ENCODE peak calls at places on chromosome 15, in nine cellular contexts. H is IMR-90, N is right lobe of liver, L is esophagus muscularis mucosa, C is spleen, E is heart left ventricle, Q is suprapubic skin, D is Peyer's patch, W is body of pancreas. X is an unnamed sample.

GRCh38 chr15:42253300-42253699 is 19.7 kb upstream of the GANC start:
- DNase-seq in H (no peak), C (no peak), Q (no peak), W (no peak), E (no peak), D (no peak), L (no peak), N (no peak), X (no peak)

GRCh38 chr15:91549581-91549980 is 303.9 kb upstream of the SLCO3A1 start:
- DNase-seq in W (no peak), D (no peak), L (no peak), N (no peak), Q (no peak), C (no peak), H (no peak), E (no peak), X (no peak)

GRCh38 chr15:67571643-67572415 is 29.3 kb downstream of the MAP2K5 start:
- DNase-seq in N (no peak), E (no peak), L (no peak), W (no peak), C (no peak), Q (no peak), D (peak; percentile 65), H (peak; percentile 59), X (no peak)

GRCh38 chr15:85742186-85742751 is 52.5 kb downstream of the KLHL25 start:
- DNase-seq in D (no peak), C (peak; percentile 53), Q (peak; percentile 56), W (no peak), H (peak; percentile 66), E (no peak), N (no peak), L (no peak), X (no peak)

GRCh38 chr15:77654975-77655374 is 22.3 kb upstream of the LINGO1 start:
- DNase-seq in D (no peak), W (no peak), E (no peak), H (no peak), N (no peak), Q (no peak), C (no peak), L (no peak), X (no peak)

GRCh38 chr15:57079446-57079845 is 161.0 kb downstream of the TCF12 start:
- DNase-seq in D (no peak), Q (no peak), E (no peak), C (no peak), N (no peak), L (no peak), H (no peak), W (no peak), X (no peak)

GRCh38 chr15:39365161-39365560 is 215.7 kb upstream of the THBS1 start:
- DNase-seq in E (no peak), W (no peak), L (no peak), H (peak; percentile 29), D (no peak), N (no peak), Q (no peak), C (no peak), X (no peak)

GRCh38 chr15:62873203-62873602 is 169.3 kb upstream of the TPM1 start:
- DNase-seq in W (no peak), Q (no peak), E (no peak), L (no peak), C (no peak), H (peak; percentile 41), N (no peak), D (no peak), X (no peak)

GRCh38 chr15:90151989-90152645 is 49.0 kb upstream of the SEMA4B start:
- DNase-seq in L (no peak), W (peak; percentile 82), N (peak; percentile 77), D (no peak), E (no peak), H (no peak), Q (no peak), C (no peak), X (no peak)

GRCh38 chr15:29740692-29741311 is 81.5 kb downstream of the TJP1 start:
- DNase-seq in Q (no peak), H (no peak), C (no peak), D (no peak), L (no peak), N (no peak), E (no peak), W (no peak), X (no peak)

GRCh38 chr15:99250001-99250400 is 620 bp upstream of the TTC23 start:
- DNase-seq in W (no peak), D (no peak), Q (no peak), H (no peak), C (no peak), L (no peak), E (no peak), N (no peak), X (no peak)

GRCh38 chr15:99250494-99251435 is 516 bp upstream of the LRRC28 start:
- DNase-seq in C (peak; percentile 97), H (peak; percentile 99), Q (peak; percentile 98), N (peak; percentile 98), D (peak; percentile 99), E (peak; percentile 99), L (peak; percentile 99), W (peak; percentile 99), X (peak; percentile 99)

GRCh38 chr15:99253381-99254090 is 2.3 kb downstream of the LRRC28 start:
- DNase-seq in C (no peak), L (no peak), H (peak; percentile 61), Q (no peak), W (no peak), D (no peak), E (no peak), N (no peak), X (no peak)

GRCh38 chr15:99251436-99251821 is at the start of gene LRRC28:
- DNase-seq in H (no peak), D (no peak), C (no peak), W (no peak), Q (no peak), E (no peak), L (no peak), N (no peak), X (no peak)

GRCh38 chr15:99252326-99252725 is 1.0 kb downstream of the LRRC28 start:
- DNase-seq in H (no peak), C (no peak), D (no peak), N (no peak), E (no peak), Q (no peak), W (no peak), L (no peak), X (no peak)
- H3K4me3 ChIP-seq in H (no peak overlapping the region), C (no peak overlapping the region), D (peak overlapping the region; percentile 85), N (peak overlapping the region; percentile 68), E (peak overlapping the region; percentile 72), Q (peak overlapping the region; percentile 79), W (no peak overlapping the region), L (peak overlapping the region; percentile 85), X (no peak overlapping the region)

GRCh38 chr15:48914717-48915116 is 36.8 kb downstream of the EID1 start:
- DNase-seq in N (no peak), W (no peak), D (no peak), C (no peak), L (no peak), H (no peak), E (no peak), Q (no peak), X (no peak)
- TF ChIP-seq CTCF in N (no peak), W (no peak), D (no peak), C (no peak), L (no peak), H (no peak), E (no peak), Q (no peak), X (no peak)

GRCh38 chr15:74789171-74789627 is 7.3 kb downstream of the CSK start:
- DNase-seq in W (no peak), C (peak; percentile 90), N (peak; percentile 67), L (no peak), H (no peak), Q (no peak), D (peak; percentile 89), E (no peak), X (no peak)

GRCh38 chr15:74787251-74788041 is 5.6 kb downstream of the CSK start:
- DNase-seq in L (no peak), H (peak; percentile 71), D (peak; percentile 97), W (no peak), E (peak; percentile 75), N (peak; percentile 76), Q (no peak), C (peak; percentile 97), X (peak; percentile 94)

GRCh38 chr15:74788042-74788715 is 6.3 kb downstream of the CSK start:
- DNase-seq in C (peak; percentile 78), H (no peak), N (no peak), Q (no peak), E (no peak), W (no peak), D (no peak), L (no peak), X (no peak)

GRCh38 chr15:74789741-74790079 is 7.8 kb downstream of the CSK start:
- DNase-seq in Q (no peak), N (no peak), H (no peak), L (no peak), W (no peak), E (no peak), D (no peak), C (no peak), X (no peak)

DNA sequence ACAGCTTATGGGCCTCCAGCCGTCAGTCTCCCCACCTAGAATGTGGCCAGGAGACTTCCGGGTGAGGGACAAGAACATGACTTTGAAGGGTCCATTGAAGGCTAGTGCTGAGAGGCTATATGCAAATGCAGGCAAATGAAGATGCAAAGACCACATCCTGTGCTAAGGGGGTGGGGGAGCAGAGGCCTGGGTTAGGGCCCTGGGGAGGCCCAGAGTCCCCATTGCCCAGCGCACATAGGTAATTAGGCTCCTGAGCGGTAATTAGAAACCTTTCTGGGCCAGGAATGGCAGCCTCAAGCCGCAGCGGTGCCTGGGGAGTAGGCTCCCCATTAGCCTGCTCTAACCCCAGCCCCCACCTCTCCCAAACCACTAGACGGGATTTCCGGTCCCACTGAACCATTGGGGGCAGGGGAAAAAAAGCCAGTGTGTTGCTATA is 6.9 kb downstream of the CSK start:
- DNase-seq in L (no peak), C (peak; percentile 92), E (no peak), N (no peak), D (peak; percentile 88), Q (no peak), H (no peak), W (no peak), X (no peak)
- TF ChIP-seq POLR2A in L (no peak), C (no peak), E (no peak), N (no peak), D (no peak), Q (no peak), H (no peak), W (no peak), X (no peak)

DNA sequence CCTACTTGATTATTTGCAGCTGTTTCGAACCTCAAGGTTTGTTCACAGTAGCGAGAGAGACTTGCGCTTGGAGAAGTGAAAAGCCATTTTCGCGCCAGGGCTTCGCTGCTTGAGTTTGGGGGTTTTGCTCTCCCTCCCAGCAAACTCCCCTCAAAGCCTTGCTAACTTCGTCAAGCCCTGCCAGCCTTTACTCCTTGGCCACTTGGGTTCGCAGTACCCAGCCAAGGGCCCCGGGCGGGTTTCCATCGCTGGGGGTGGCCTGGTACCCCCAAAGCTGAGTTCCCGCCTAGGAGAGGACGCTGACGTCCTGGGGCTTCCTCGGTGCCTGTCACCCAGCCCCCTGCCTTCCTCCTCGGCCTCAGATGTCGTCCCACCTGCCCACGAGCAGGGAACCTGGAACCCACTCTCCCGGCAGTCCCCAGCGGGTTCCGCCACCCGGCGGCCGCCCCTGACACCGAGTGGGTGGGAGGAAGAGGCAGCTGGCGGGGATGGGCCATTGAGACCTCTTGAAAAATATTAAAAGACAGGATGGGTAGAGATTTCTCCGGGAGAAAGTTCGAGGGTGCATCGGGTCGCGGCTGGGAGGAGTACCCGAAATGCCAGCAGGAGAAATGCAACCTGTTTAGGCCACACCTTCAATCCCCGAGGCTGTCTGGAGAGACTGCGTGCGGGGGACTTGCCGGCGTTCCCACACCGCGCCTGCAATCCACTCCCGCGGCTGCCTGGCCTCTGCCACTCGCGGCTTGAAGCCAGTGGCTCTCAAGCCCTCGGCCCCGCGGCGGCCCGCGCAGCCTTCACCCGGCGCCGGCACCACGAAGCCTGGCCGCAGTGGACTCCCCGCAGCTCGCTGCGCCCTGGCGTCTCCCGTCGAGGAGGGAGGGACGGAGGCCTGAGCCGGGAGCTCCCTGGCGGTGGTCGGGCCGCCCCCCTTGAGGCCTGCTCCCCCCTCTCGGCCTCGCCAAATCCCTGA is 8.8 kb upstream of the NR2F2 start:
- DNase-seq in E (peak; percentile 34), W (no peak), H (peak; percentile 11), N (peak; percentile 52), C (peak; percentile 78), L (no peak), Q (no peak), D (no peak), X (no peak)
- H3K4me3 ChIP-seq in E (peak overlapping the region; percentile 84), W (no peak overlapping the region), H (no peak overlapping the region), N (peak overlapping the region; percentile 58), C (peak overlapping the region; percentile 22), L (peak overlapping the region; percentile 64), Q (peak overlapping the region; percentile 48), D (peak overlapping the region; percentile 51), X (peak overlapping the region; percentile 15)